ENCODE peak calls at places on chromosomes 7 and 10, in five cellular contexts. C is HepG2, K is K562, D is H1, T is GM12878. B is an unnamed sample.

GRCh38 chr7:3229904-3230470 is 71.1 kb upstream of the SDK1 start:
- DNase-seq in C (no peak), K (no peak), D (no peak), T (no peak), B (no peak)

GRCh38 chr10:93437946-93438795 is 44.0 kb downstream of the MYOF start:
- DNase-seq in C (no peak), K (no peak), D (no peak), T (no peak), B (no peak)

GRCh38 chr7:137986252-137987010 is 15.5 kb downstream of the CREB3L2 start:
- DNase-seq in C (peak; percentile 79), K (peak; percentile 40), D (no peak), T (no peak), B (no peak)

GRCh38 chr10:86439544-86439943 is 72.9 kb upstream of the GRID1 start:
- DNase-seq in C (peak; percentile 66), K (peak; percentile 8), D (no peak), T (no peak), B (no peak)

GRCh38 chr10:101901340-101901739 is 57.7 kb upstream of the KCNIP2 start:
- DNase-seq in C (no peak), K (no peak), D (no peak), T (peak; percentile 77), B (no peak)

GRCh38 chr7:25895792-25896171 is 256.2 kb upstream of the NFE2L3 start:
- DNase-seq in C (no peak), K (no peak), D (no peak), T (no peak), B (no peak)

GRCh38 chr7:151382079-151382885 is 27.6 kb downstream of the WDR86 start:
- DNase-seq in C (no peak), K (no peak), D (no peak), T (no peak), B (no peak)

GRCh38 chr7:16431646-16432424 is 10.5 kb upstream of the CRPPA start:
- DNase-seq in C (peak; percentile 54), K (peak; percentile 36), D (no peak), T (no peak), B (peak; percentile 54)

GRCh38 chr10:122494173-122494820 is 32.9 kb downstream of the HTRA1 start:
- DNase-seq in C (no peak), K (no peak), D (no peak), T (no peak), B (no peak)

GRCh38 chr7:156143158-156143557 is 330.9 kb upstream of the SHH start:
- DNase-seq in C (no peak), K (no peak), D (no peak), T (no peak), B (no peak)

GRCh38 chr10:98135222-98135899 is 904 bp downstream of the R3HCC1L start:
- DNase-seq in C (no peak), K (no peak), D (no peak), T (no peak), B (no peak)

GRCh38 chr10:100506596-100507356 is 12.9 kb downstream of the SEC31B start:
- DNase-seq in C (no peak), K (no peak), D (no peak), T (no peak), B (no peak)

GRCh38 chr7:139989366-139990141 is 73.2 kb downstream of the PARP12 start:
- DNase-seq in C (no peak), K (no peak), D (no peak), T (no peak), B (no peak)

GRCh38 chr7:140024585-140024984 is 38.2 kb downstream of the PARP12 start:
- DNase-seq in C (no peak), K (no peak), D (no peak), T (no peak), B (no peak)

GRCh38 chr10:48545462-48546145 is 59.3 kb downstream of the ARHGAP22 start:
- DNase-seq in C (no peak), K (no peak), D (no peak), T (no peak), B (no peak)

GRCh38 chr10:60351191-60351853 is 38.4 kb downstream of the ANK3 start:
- DNase-seq in C (no peak), K (no peak), D (no peak), T (peak; percentile 40), B (no peak)

GRCh38 chr10:109962247-109962646 is 38.9 kb upstream of the XPNPEP1 start:
- DNase-seq in C (no peak), K (no peak), D (no peak), T (no peak), B (no peak)

GRCh38 chr7:74502216-74502891 is 48.6 kb downstream of the GTF2IRD1 start:
- DNase-seq in C (no peak), K (no peak), D (no peak), T (no peak), B (no peak)
- TF ChIP-seq SP1 in C (no peak), K (no peak), D (no peak), T (no peak), B (no peak)

DNA sequence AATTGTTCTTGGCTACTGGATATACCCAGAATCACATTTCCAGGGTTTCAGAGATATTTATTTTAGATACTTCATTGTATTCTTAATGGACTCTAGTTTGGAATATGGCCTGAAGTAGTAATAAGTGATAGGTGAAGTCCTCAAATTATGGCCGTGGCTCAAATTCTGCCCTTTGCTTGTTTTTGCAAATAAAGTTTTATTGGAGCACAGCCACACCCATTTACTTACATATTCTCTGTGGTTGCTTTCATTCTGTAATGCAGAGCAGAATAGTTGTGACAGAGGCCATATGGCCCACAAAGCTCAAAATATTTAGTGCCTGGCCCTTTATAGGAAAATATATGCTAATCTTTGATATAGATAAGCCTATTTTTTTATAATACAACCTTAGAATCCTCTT is 19.5 kb downstream of the ANLN start:
- DNase-seq in C (no peak), K (no peak), D (no peak), T (no peak), B (no peak)
- H3K79me2 ChIP-seq in C (no peaks in the 10 kb centered on the region), K (peaks cover 24% of the 10 kb centered on the region), D (no peaks in the 10 kb centered on the region), T (no peaks in the 10 kb centered on the region), B (peaks cover 94% of the 10 kb centered on the region)

GRCh38 chr10:7102557-7103349 is 308.1 kb downstream of the SFMBT2 start:
- DNase-seq in C (no peak), K (no peak), D (no peak), T (no peak), B (no peak)

GRCh38 chr10:7100004-7100697 is 310.7 kb downstream of the SFMBT2 start:
- DNase-seq in C (no peak), K (no peak), D (no peak), T (no peak), B (no peak)

GRCh38 chr10:7107287-7107686 is 303.5 kb downstream of the SFMBT2 start:
- DNase-seq in C (no peak), K (no peak), D (no peak), T (no peak), B (no peak)

GRCh38 chr10:7098160-7098762 is 312.6 kb downstream of the SFMBT2 start:
- DNase-seq in C (no peak), K (no peak), D (no peak), T (no peak), B (no peak)

GRCh38 chr10:7102084-7102483 is 308.8 kb downstream of the SFMBT2 start:
- DNase-seq in C (no peak), K (no peak), D (no peak), T (no peak), B (no peak)
- H3K4me3 ChIP-seq in C (no peak overlapping the region), K (no peak overlapping the region), D (no peak overlapping the region), T (no peak overlapping the region), B (no peak overlapping the region)

GRCh38 chr7:11191574-11192220 is 218.0 kb downstream of the PHF14 start:
- DNase-seq in C (no peak), K (no peak), D (no peak), T (no peak), B (no peak)
- TF ChIP-seq SP1 in C (no peak), K (no peak), D (no peak), T (no peak), B (no peak)

GRCh38 chr7:727806-728460 is 852 bp upstream of the PRKAR1B start:
- DNase-seq in C (no peak), K (peak; percentile 45), D (no peak), T (no peak), B (no peak)
- H3K79me2 ChIP-seq in C (peaks cover 31% of the 10 kb centered on the region), K (peaks cover 83% of the 10 kb centered on the region), D (peaks cover 77% of the 10 kb centered on the region), T (peaks cover 26% of the 10 kb centered on the region), B (peaks cover 73% of the 10 kb centered on the region)